ENCODE peak calls at places on chromosomes 7 and 10, in eight cellular contexts. I is A549; H is Caco-2; J is BJ; E is CD8-positive, alpha-beta T cell; A is GM06990; C is gastrocnemius medialis; N is psoas muscle. O is an unnamed sample.

GRCh38 chr10:114635797-114636550 is 22.1 kb downstream of the ABLIM1 start:
- DNase-seq in A (no peak), J (no peak), H (no peak), I (no peak), N (no peak), C (no peak), E (no peak), O (no peak)

GRCh38 chr7:135661311-135662122 is 797 bp upstream of the STMP1 start:
- DNase-seq in H (peak), I (no peak), N (no peak), A (no peak), C (peak), J (no peak), E (no peak), O (peak)

GRCh38 chr7:22726849-22727792 is at the start of gene IL6:
- DNase-seq in N (peak), J (peak), C (peak), I (peak), H (no peak), A (no peak), E (no peak), O (peak)

GRCh38 chr10:73920084-73920483 is 9.2 kb downstream of the PLAU start:
- DNase-seq in N (peak), E (no peak), A (peak), J (no peak), C (peak), H (no peak), I (no peak), O (peak)

GRCh38 chr7:138036135-138036534 is 34.2 kb upstream of the CREB3L2 start:
- DNase-seq in A (no peak), H (no peak), N (no peak), I (no peak), E (no peak), C (no peak), J (no peak), O (no peak)

GRCh38 chr10:88490216-88490980 is 92.7 kb downstream of the RNLS start:
- DNase-seq in C (no peak), N (no peak), E (no peak), I (no peak), J (no peak), H (no peak), A (no peak), O (no peak)

GRCh38 chr10:13971586-13972475 is 358.9 kb downstream of the FRMD4A start:
- DNase-seq in I (no peak), J (no peak), A (no peak), N (no peak), H (no peak), E (no peak), C (no peak), O (no peak)

GRCh38 chr7:94146408-94146807 is 142.3 kb upstream of the BET1 start:
- DNase-seq in N (no peak), E (no peak), I (peak), C (no peak), A (no peak), J (no peak), H (no peak), O (no peak)

GRCh38 chr10:93475871-93476270 is 6.3 kb downstream of the MYOF start:
- DNase-seq in I (peak), E (no peak), N (no peak), H (peak), C (no peak), A (no peak), J (no peak), O (peak)

GRCh38 chr10:86688398-86688921 is 20.1 kb downstream of the LDB3 start:
- DNase-seq in C (peak), J (no peak), I (peak), H (peak), E (peak), A (no peak), N (peak), O (peak)

GRCh38 chr10:115981056-115981455 is 291.9 kb downstream of the GFRA1 start:
- DNase-seq in H (no peak), J (no peak), C (no peak), A (no peak), I (no peak), N (no peak), E (no peak), O (no peak)

GRCh38 chr10:22958338-22958737 is 30.5 kb downstream of the ARMC3 start:
- DNase-seq in A (no peak), I (no peak), E (no peak), H (no peak), C (no peak), J (no peak), N (no peak), O (peak)

GRCh38 chr10:43234471-43235041 is 32.3 kb downstream of the RASGEF1A start:
- DNase-seq in J (no peak), C (peak), A (no peak), H (no peak), I (no peak), N (peak), E (no peak), O (no peak)

GRCh38 chr7:37265006-37265405 is 183.7 kb downstream of the ELMO1 start:
- DNase-seq in H (no peak), A (no peak), E (no peak), N (no peak), J (no peak), I (no peak), C (no peak), O (no peak)

GRCh38 chr10:98481418-98481945 is 34.7 kb upstream of the HPS1 start:
- DNase-seq in N (no peak), E (no peak), C (no peak), H (no peak), A (no peak), I (no peak), J (peak), O (no peak)

GRCh38 chr10:30070001-30070759 is 10.8 kb upstream of the JCAD start:
- DNase-seq in A (no peak), J (peak), I (no peak), H (peak), N (no peak), E (no peak), C (no peak), O (no peak)

GRCh38 chr10:88392222-88392621 is 190.9 kb downstream of the RNLS start:
- DNase-seq in C (no peak), J (no peak), H (no peak), I (no peak), N (no peak), A (peak), E (no peak), O (no peak)

GRCh38 chr7:29177963-29178612 is 16.5 kb upstream of the CHN2 start:
- DNase-seq in E (no peak), J (no peak), C (peak), A (no peak), N (no peak), I (no peak), H (no peak), O (peak)

GRCh38 chr7:2643386-2644229 is 11.8 kb downstream of the TTYH3 start:
- DNase-seq in H (no peak), J (no peak), E (no peak), A (no peak), N (no peak), C (no peak), I (no peak), O (no peak)
- TF ChIP-seq CTCF in H (no peak), J (peak), E (no peak), A (peak), N (no peak), C (no peak), I (no peak), O (peak)

GRCh38 chr10:101841826-101842225 is 1.8 kb downstream of the KCNIP2 start:
- DNase-seq in A (no peak), N (no peak), C (no peak), J (no peak), I (no peak), H (no peak), E (no peak), O (no peak)

GRCh38 chr10:101839421-101840063 is 4.1 kb downstream of the KCNIP2 start:
- DNase-seq in J (no peak), A (peak), E (peak), N (no peak), C (no peak), I (no peak), H (peak), O (peak)

GRCh38 chr10:101840102-101840684 is 3.4 kb downstream of the KCNIP2 start:
- DNase-seq in C (no peak), J (no peak), I (no peak), A (no peak), H (no peak), N (no peak), E (no peak), O (no peak)

GRCh38 chr10:101839002-101839401 is 4.6 kb downstream of the KCNIP2 start:
- DNase-seq in C (no peak), A (no peak), I (no peak), J (no peak), N (no peak), E (no peak), H (no peak), O (peak)

GRCh38 chr10:101840741-101841453 is 2.7 kb downstream of the KCNIP2 start:
- DNase-seq in J (peak), I (peak), C (peak), H (peak), E (peak), A (peak), N (peak), O (peak)
- H3K4me3 ChIP-seq in J (peak), I (peak), C (peak), H (no peak), E (peak), A (peak), N (peak), O (peak)

DNA sequence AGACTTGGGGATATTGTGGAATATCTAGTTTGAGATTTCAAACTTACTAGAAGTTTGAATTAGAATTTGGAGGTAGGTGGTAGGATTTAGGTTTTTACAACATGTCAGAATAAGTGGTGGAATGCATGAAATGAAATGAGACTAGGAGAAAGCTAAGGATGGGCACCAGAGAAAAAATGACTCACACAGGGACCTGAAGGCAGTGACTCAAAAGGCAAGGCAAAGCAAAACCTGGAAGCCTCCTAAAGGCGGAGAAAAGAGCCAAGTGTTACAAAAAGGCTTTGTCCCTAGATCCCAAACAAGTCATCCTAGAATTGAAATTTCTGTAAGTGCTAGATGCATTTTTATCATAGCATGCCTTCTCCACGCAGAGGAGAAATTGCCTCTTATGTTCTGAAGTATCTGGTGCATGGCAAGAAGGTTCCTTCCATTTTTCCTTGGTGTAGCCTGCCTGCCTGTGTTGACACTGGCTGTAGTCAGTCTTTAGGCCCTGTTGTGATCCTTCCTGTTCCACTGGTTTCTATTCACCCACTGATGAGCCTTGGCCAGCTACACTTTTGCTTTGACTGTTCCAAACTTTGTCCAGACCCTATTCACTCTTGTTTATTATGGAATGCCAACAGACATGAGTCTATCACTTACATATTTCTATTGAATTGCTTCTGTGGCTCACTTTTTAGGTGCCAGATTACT is 109.3 kb downstream of the ETV1 start:
- DNase-seq in A (no peak), I (no peak), H (no peak), E (no peak), N (no peak), J (no peak), C (no peak), O (peak)
- TF ChIP-seq CTCF in A (no peak), I (no peak), H (no peak), E (no peak), N (no peak), J (no peak), C (no peak), O (no peak)

GRCh38 chr10:19921300-19922140 is 105.3 kb downstream of the PLXDC2 start:
- DNase-seq in E (no peak), N (no peak), A (no peak), C (no peak), I (no peak), J (no peak), H (no peak), O (peak)
- H3K4me3 ChIP-seq in E (no peak), N (no peak), A (no peak), C (no peak), I (no peak), J (no peak), H (no peak), O (no peak)

GRCh38 chr7:92523110-92523509 is 5.2 kb downstream of the PEX1 start:
- DNase-seq in N (no peak), I (no peak), H (no peak), J (no peak), E (no peak), A (no peak), C (no peak), O (no peak)

GRCh38 chr7:92528188-92528957 is at the start of the genes PEX1 and RBM48:
- DNase-seq in J (peak), A (peak), I (peak), N (peak), E (peak), H (peak), C (peak), O (peak)

GRCh38 chr7:92528958-92529264 is 316 bp downstream of the RBM48 start:
- DNase-seq in I (no peak), A (no peak), E (no peak), H (no peak), N (no peak), C (no peak), J (no peak), O (no peak)

DNA sequence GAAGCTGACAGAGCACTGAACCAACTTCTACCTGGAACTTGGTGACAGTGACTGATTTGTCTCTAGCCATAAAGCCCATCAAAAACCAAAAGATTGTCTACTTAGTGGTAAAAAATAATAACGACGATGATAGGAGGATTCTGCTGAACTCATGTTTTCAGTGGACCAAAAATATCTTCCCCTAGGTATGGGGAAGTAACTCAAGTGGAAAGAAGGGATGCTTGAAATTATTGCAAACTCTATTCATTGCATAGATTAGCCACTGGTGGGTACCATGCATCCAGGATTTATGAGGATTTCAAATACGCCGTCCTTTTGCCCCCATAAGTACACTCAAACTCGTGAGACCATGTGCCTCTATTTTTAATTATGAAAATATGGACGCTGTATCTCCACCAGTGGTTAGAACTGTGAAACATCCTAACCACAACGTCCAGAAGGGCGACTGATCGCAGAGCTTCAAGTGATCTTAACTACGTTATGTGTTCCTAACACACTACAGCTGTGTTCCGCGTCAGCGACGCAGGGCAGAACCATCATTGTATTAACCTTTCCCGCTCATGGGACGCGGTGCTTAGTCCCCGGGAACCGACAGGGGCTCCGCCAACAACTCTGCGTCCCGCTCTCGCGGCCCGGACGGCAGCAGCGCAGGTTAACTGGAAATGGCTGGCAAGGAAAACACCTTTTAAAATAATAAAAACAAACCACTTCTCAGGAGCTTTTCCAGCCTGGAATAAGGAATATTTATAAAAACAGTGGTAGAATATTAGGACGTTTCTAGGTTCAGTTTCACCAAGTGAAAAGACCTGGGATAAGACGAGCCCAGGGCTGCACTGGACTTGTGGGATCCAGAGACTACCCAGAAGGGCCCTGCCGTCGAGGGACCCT is 776 bp downstream of the PEX1 start:
- DNase-seq in H (peak), E (peak), I (peak), A (peak), J (peak), N (peak), C (peak), O (peak)
- TF ChIP-seq CTCF in H (no peak), E (no peak), I (no peak), A (no peak), J (peak), N (no peak), C (no peak), O (peak)

GRCh38 chr7:157339777-157340677 is 3.2 kb downstream of the DNAJB6 start:
- DNase-seq in H (peak), I (peak), C (peak), E (peak), J (no peak), N (peak), A (no peak), O (peak)
- H3K4me3 ChIP-seq in H (no peak), I (no peak), C (peak), E (no peak), J (no peak), N (peak), A (peak), O (no peak)

DNA sequence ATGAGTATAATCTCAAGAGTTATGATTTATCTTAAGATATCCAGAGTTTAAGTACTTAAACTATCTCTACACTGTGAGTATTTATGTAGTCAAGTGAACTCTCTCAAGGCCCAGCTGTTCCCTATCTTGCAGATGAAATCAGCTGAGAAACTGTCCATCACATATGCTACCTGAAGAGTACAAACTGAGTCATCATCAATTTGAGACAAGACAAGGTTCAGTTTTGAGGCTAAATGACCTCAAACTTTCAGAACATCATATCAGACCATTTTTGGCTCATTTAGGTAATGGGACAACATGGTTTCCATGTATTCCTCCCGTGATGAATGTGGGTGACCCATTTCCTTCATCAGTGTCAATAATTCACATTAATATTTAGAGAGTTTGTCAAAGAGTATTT is 53.1 kb upstream of the AUTS2 start:
- DNase-seq in J (no peak), C (no peak), A (peak), H (no peak), N (no peak), I (no peak), E (no peak), O (no peak)
- TF ChIP-seq CTCF in J (no peak), C (no peak), A (no peak), H (no peak), N (no peak), I (no peak), E (no peak), O (no peak)

DNA sequence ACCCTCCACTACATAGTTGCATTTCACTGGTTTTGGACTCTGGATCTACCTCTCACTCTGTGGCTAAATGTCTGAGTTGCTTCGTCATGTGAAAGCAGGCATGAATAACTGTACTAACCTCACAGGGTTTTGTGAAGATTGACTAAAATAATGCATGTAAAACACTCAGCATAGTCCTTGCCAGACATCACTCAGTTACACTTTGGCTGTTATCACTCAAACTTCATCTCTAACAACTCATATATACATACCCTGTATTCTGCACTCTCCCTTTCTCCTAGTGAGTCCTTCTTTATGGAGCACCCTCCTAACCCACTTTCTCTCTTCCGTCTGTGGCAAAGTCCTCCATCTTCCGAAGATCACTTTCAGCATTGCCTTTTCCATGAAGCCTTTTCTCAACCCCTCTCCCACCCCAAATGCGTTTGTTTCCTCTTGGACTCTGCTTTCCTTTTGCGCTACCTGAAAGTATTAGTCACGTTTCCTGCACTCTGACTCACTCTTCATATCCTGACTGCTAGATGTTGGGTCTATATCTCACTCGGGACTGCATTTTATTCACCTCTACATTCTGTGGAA is 72.6 kb downstream of the OSBPL3 start:
- DNase-seq in C (no peak), N (no peak), H (no peak), I (peak), A (no peak), E (no peak), J (no peak), O (peak)
- H3K4me3 ChIP-seq in C (no peak), N (no peak), H (no peak), I (no peak), A (peak), E (no peak), J (no peak), O (no peak)